ENCODE peak calls at places on chromosomes 16 and 17, in six cellular contexts. C is stimulated activated CD8-positive, alpha-beta memory T cell treated with anti-CD3 and anti-CD28 coated beads, Interleukin-2, amount 100 ng/mL, for 48 hours; K is MG63; G is activated T-helper 1 cell treated with Interleukin-2 at 50 U/mL for 16 hours; N is cardiac muscle cell; I is NAMALWA. L is an unnamed sample.

GRCh38 chr17:39674702-39675389 is 6.6 kb downstream of the PNMT start:
- DNase-seq in C (no peak), K (peak; percentile 40), G (no peak), N (peak; percentile 81), I (peak; percentile 71), L (peak; percentile 60)

GRCh38 chr17:21595086-21595485 is 97.2 kb upstream of the KCNJ18 start:
- DNase-seq in C (no peak), K (no peak), G (no peak), N (no peak), I (no peak), L (no peak)

GRCh38 chr16:74792225-74792624 is 17.6 kb upstream of the FA2H start:
- DNase-seq in C (no peak), K (no peak), G (no peak), N (no peak), I (no peak), L (no peak)

GRCh38 chr17:35849469-35850348 is 19.0 kb downstream of the HEATR9 start:
- DNase-seq in C (peak; percentile 26), K (peak; percentile 34), G (peak; percentile 11), N (peak; percentile 80), I (peak; percentile 78), L (peak; percentile 47)

GRCh38 chr16:3456374-3456773 is 12.9 kb downstream of the NAA60 start:
- DNase-seq in C (no peak), K (no peak), G (no peak), N (no peak), I (no peak), L (no peak)

GRCh38 chr17:79332011-79332410 is 257.4 kb downstream of the ENGASE start:
- DNase-seq in C (no peak), K (no peak), G (no peak), N (no peak), I (no peak), L (no peak)

GRCh38 chr17:40854175-40854814 is 12.7 kb downstream of the KRT12 start:
- DNase-seq in C (no peak), K (no peak), G (no peak), N (no peak), I (no peak), L (peak; percentile 58)

GRCh38 chr16:10577305-10578202 is 2.8 kb downstream of the EMP2 start:
- DNase-seq in C (no peak), K (no peak), G (no peak), N (peak; percentile 91), I (no peak), L (no peak)

GRCh38 chr16:8868272-8869211 is at the start of gene CARHSP1:
- DNase-seq in C (peak; percentile 69), K (peak; percentile 95), G (peak; percentile 78), N (peak; percentile 92), I (peak; percentile 94), L (peak; percentile 91)

GRCh38 chr16:2025878-2026460 is 733 bp upstream of the NHERF2 start:
- DNase-seq in C (no peak), K (no peak), G (no peak), N (no peak), I (no peak), L (no peak)

GRCh38 chr17:5065227-5065744 is 13.0 kb upstream of the ZFP3 start:
- DNase-seq in C (no peak), K (no peak), G (no peak), N (no peak), I (no peak), L (no peak)

GRCh38 chr17:9004132-9004960 is 17.0 kb upstream of the NTN1 start:
- DNase-seq in C (no peak), K (no peak), G (no peak), N (no peak), I (no peak), L (no peak)

GRCh38 chr16:87072101-87072500 is 245.1 kb downstream of the C16orf95 start:
- DNase-seq in C (no peak), K (no peak), G (no peak), N (no peak), I (no peak), L (no peak)

GRCh38 chr16:67657751-67658518 is 2.1 kb downstream of the ACD start:
- DNase-seq in C (no peak), K (no peak), G (no peak), N (no peak), I (no peak), L (no peak)

GRCh38 chr16:72814226-72814625 is 233.7 kb downstream of the ZFHX3 start:
- DNase-seq in C (no peak), K (no peak), G (no peak), N (no peak), I (no peak), L (no peak)

GRCh38 chr16:12542818-12543699 is 260.6 kb downstream of the CPPED1 start:
- DNase-seq in C (no peak), K (no peak), G (no peak), N (no peak), I (no peak), L (no peak)

GRCh38 chr16:22375117-22375962 is 921 bp upstream of the CDR2 start:
- DNase-seq in C (no peak), K (no peak), G (no peak), N (peak; percentile 20), I (no peak), L (no peak)

GRCh38 chr17:75849724-75850123 is 5.4 kb downstream of the WBP2 start:
- DNase-seq in C (no peak), K (no peak), G (no peak), N (no peak), I (no peak), L (no peak)

GRCh38 chr17:75237100-75238014 is 24.0 kb downstream of the GGA3 start:
- DNase-seq in C (no peak), K (no peak), G (no peak), N (no peak), I (no peak), L (no peak)

GRCh38 chr16:2966803-2967184 is 2.4 kb upstream of the PAQR4 start:
- DNase-seq in C (no peak), K (no peak), G (no peak), N (no peak), I (no peak), L (no peak)

GRCh38 chr17:21283482-21284318 is 811 bp upstream of the MAP2K3 start:
- DNase-seq in C (no peak), K (no peak), G (no peak), N (no peak), I (no peak), L (no peak)

L was measured in Daoy.